ENCODE peak calls at places on chromosome 9, in eight cellular contexts. J is effector memory CD4-positive, alpha-beta T cell; H is astrocyte; L is SK-N-SH; B is tibial nerve; K is CD8-positive, alpha-beta memory T cell; R is HCT116; P is SJSA1. Q is an unnamed sample.

GRCh38 chr9:93950619-93951601 is 4.2 kb downstream of the BARX1 start:
- DNase-seq in K (no peak), H (no peak), L (peak; percentile 76), R (no peak), J (no peak), B (peak; percentile 24), P (no peak), Q (peak; percentile 40)

GRCh38 chr9:80382523-80382922 is 810.8 kb downstream of the TLE4 start:
- DNase-seq in P (no peak), J (no peak), L (no peak), K (no peak), R (no peak), H (peak; percentile 2), B (no peak), Q (no peak)

GRCh38 chr9:130932220-130933069 is 6.6 kb downstream of the FIBCD1 start:
- DNase-seq in H (no peak), K (no peak), R (no peak), L (no peak), P (no peak), J (no peak), B (no peak), Q (peak; percentile 35)

GRCh38 chr9:126591083-126591482 is 22.6 kb upstream of the LMX1B start:
- DNase-seq in B (no peak), P (no peak), J (no peak), L (peak; percentile 48), R (no peak), H (no peak), K (no peak), Q (no peak)

GRCh38 chr9:116349684-116350083 is 196.1 kb downstream of the PAPPA start:
- DNase-seq in K (no peak), J (no peak), H (no peak), P (no peak), L (no peak), R (no peak), B (no peak), Q (no peak)

GRCh38 chr9:130467371-130467770 is 22.6 kb downstream of the ASS1 start:
- DNase-seq in R (no peak), L (no peak), J (no peak), B (no peak), H (no peak), P (no peak), K (no peak), Q (no peak)

GRCh38 chr9:129811967-129812363 is 9.0 kb downstream of the TOR1B start:
- DNase-seq in P (no peak), J (no peak), B (no peak), H (no peak), R (no peak), K (no peak), L (no peak), Q (no peak)

GRCh38 chr9:124721109-124721850 is 49.8 kb downstream of the NR6A1 start:
- DNase-seq in L (no peak), B (no peak), K (no peak), R (peak; percentile 59), P (peak; percentile 54), J (no peak), H (peak; percentile 69), Q (no peak)

GRCh38 chr9:124149992-124150391 is 107.8 kb upstream of the NEK6 start:
- DNase-seq in K (no peak), R (no peak), B (no peak), H (no peak), L (no peak), J (no peak), P (no peak), Q (no peak)

GRCh38 chr9:14547245-14548060 is 145.8 kb downstream of the ZDHHC21 start:
- DNase-seq in B (no peak), J (no peak), R (no peak), K (no peak), P (no peak), L (no peak), H (no peak), Q (no peak)

GRCh38 chr9:87657190-87657589 is 68.7 kb upstream of the CTSL start:
- DNase-seq in H (no peak), K (no peak), P (no peak), J (no peak), B (no peak), R (no peak), L (no peak), Q (no peak)

GRCh38 chr9:96219615-96220257 is 82.2 kb downstream of the HSD17B3 start:
- DNase-seq in K (peak; percentile 10), R (no peak), B (no peak), L (peak; percentile 55), H (no peak), P (no peak), J (no peak), Q (no peak)

GRCh38 chr9:128424268-128424780 is 3.7 kb downstream of the CERCAM start:
- DNase-seq in B (no peak), R (no peak), J (no peak), K (no peak), P (no peak), H (no peak), L (no peak), Q (no peak)

GRCh38 chr9:22446950-22447606 is 454 bp downstream of the DMRTA1 start:
- DNase-seq in H (peak; percentile 39), P (peak; percentile 44), K (peak; percentile 2), R (no peak), J (no peak), L (peak; percentile 60), B (peak; percentile 6), Q (peak; percentile 57)

GRCh38 chr9:114411452-114411851 is 23.7 kb upstream of the AKNA start:
- DNase-seq in R (no peak), B (no peak), H (no peak), J (no peak), P (no peak), K (no peak), L (no peak), Q (no peak)

GRCh38 chr9:37466037-37466709 is 923 bp upstream of the ZBTB5 start:
- DNase-seq in B (peak; percentile 17), H (peak; percentile 68), P (no peak), R (peak; percentile 43), K (no peak), L (peak; percentile 66), J (peak; percentile 6), Q (peak; percentile 63)

GRCh38 chr9:37531699-37532098 is 44.5 kb downstream of the FBXO10 start:
- DNase-seq in H (no peak), K (no peak), L (no peak), P (no peak), B (no peak), J (peak; percentile 53), R (no peak), Q (no peak)

GRCh38 chr9:122327175-122327574 is 43.6 kb upstream of the PTGS1 start:
- DNase-seq in L (no peak), K (no peak), J (no peak), B (no peak), P (no peak), H (no peak), R (no peak), Q (no peak)

GRCh38 chr9:137117269-137117731 is 2.8 kb upstream of the DPP7 start:
- DNase-seq in L (no peak), B (no peak), H (no peak), K (no peak), J (no peak), P (no peak), R (no peak), Q (no peak)

GRCh38 chr9:116632990-116633441 is 54.1 kb upstream of the TRIM32 start:
- DNase-seq in J (no peak), L (no peak), K (no peak), P (no peak), B (no peak), R (no peak), H (peak; percentile 81), Q (no peak)

GRCh38 chr9:109751253-109751652 is 28.7 kb upstream of the PALM2AKAP2 start:
- DNase-seq in L (no peak), H (peak; percentile 61), B (no peak), K (no peak), P (peak; percentile 47), J (no peak), R (no peak), Q (no peak)

GRCh38 chr9:19116391-19116790 is 10.9 kb downstream of the PLIN2 start:
- DNase-seq in P (no peak), H (peak; percentile 79), R (no peak), J (no peak), K (no peak), B (no peak), L (no peak), Q (no peak)
- H3K36me3 ChIP-seq in P (peaks cover 28% of the 10 kb centered on the region), H (peaks cover 22% of the 10 kb centered on the region), R (peaks cover 2% of the 10 kb centered on the region), J (peaks cover 62% of the 10 kb centered on the region), K (peaks cover 55% of the 10 kb centered on the region), B (peaks cover 74% of the 10 kb centered on the region), L (peaks cover 39% of the 10 kb centered on the region), Q (peaks cover 35% of the 10 kb centered on the region)

DNA sequence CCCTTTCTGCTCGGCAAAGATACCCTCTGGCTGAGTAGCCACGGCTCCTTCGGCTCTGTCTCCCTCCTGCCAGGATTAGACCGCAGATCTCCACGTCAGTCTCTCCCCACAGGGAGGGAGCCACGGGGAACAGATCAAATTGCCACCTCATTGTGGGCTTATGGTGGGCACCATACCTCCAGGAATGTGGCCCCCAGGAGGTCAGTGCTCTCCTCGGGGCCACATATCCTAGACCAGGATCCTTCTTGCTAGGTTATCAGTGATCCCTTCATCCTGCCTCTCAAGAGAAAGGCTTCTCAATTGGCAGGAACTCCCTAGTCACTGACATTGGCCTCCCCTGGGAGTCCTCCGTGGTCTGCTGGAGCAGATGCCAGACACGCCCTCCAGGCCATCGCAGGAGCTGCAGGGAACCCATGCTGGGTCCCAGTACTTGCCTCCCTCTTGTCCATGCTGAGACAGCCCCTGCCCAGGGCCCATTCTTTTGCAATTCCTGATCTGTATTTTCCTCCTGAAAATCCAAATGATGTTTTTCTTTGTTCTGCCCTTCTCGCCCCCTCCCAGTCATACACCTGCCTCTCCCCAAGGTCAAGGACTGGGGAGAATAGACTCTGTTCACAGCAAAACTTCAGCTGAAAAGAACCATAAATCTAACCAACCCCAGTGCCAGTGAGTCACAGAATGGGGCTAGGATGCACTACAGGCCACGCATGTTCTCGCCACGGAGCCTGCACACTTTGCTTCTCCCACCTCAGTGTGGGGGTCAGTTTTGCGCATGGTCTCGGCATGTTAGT is 31.6 kb upstream of the ENHO start:
- DNase-seq in P (no peak), J (no peak), K (no peak), H (no peak), R (no peak), L (peak; percentile 85), B (no peak), Q (no peak)
- H3K27me3 ChIP-seq in P (no peaks in the 10 kb centered on the region), J (no peaks in the 10 kb centered on the region), K (peaks cover 4% of the 10 kb centered on the region), H (peaks cover 8% of the 10 kb centered on the region), R (no peaks in the 10 kb centered on the region), L (no peaks in the 10 kb centered on the region), B (no peaks in the 10 kb centered on the region), Q (no peaks in the 10 kb centered on the region)

GRCh38 chr9:90966475-90967150 is 165.0 kb downstream of the SYK start:
- DNase-seq in J (no peak), P (no peak), B (no peak), L (no peak), R (no peak), K (no peak), H (peak; percentile 78), Q (no peak)
- H3K4me1 ChIP-seq in J (no peaks in the 10 kb centered on the region), P (peaks cover 40% of the 10 kb centered on the region), B (peaks cover 10% of the 10 kb centered on the region), L (no peaks in the 10 kb centered on the region), R (no peaks in the 10 kb centered on the region), K (no peaks in the 10 kb centered on the region), H (peaks cover 39% of the 10 kb centered on the region), Q (no peaks in the 10 kb centered on the region)

DNA sequence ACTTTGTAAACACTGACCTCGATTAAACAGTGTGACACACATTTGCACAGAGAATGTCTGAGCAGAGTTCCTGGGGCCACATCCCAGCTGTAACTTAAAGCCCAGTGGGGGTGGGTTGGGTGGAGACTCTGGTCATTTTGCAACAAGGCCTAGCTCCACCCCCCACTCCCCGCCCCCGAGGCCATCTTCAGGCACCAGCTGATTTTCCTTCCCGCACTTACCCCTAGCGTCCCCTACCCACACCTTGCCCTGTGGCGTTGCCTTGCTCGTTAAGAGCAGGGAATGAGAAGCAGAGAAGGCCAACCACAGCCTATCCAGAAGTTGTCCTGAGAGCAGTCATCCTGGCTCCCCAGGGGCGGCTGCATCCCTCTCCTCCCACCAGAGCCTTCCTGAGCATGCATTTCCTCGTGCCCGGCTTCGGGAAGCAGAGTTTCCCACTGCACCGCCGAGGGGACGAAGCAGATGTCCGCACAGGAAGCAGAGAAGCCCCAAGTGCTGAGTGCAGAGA is 101.7 kb upstream of the SARDH start:
- DNase-seq in B (peak; percentile 33), H (no peak), K (no peak), L (peak; percentile 56), J (no peak), P (no peak), R (no peak), Q (no peak)
- H3K36me3 ChIP-seq in B (no peaks in the 10 kb centered on the region), H (no peaks in the 10 kb centered on the region), K (no peaks in the 10 kb centered on the region), L (no peaks in the 10 kb centered on the region), J (no peaks in the 10 kb centered on the region), P (peaks cover 9% of the 10 kb centered on the region), R (no peaks in the 10 kb centered on the region), Q (no peaks in the 10 kb centered on the region)

Q was measured in lung.